ENCODE peak calls at places on chromosomes 12 and 14, in six cellular contexts. One of them, this sample, is unnamed.

GRCh38 chr12:43336962-43337555 is 214.9 kb downstream of the ADAMTS20 start:
- DNase-seq in activated CD8-positive, alpha-beta T cell treated with anti-CD3 and anti-CD28 coated beads, Interleukin-2, amount 10 ng/mL, durations not matched to agents 7 days and 5 days: no peak
- DNase-seq in iris pigment epithelial cell: peak; percentile 67
- DNase-seq in activated CD4-positive, CD25-positive, alpha-beta regulatory T cell treated with anti-CD3 and anti-CD28 coated beads, Interleukin-2, amount 50 U/mL, for 16 hours: no peak
- DNase-seq in stimulated activated CD8-positive, alpha-beta memory T cell treated with anti-CD3 and anti-CD28 coated beads, Interleukin-4, amount 100 ng/mL, for 1 hour: no peak
- DNase-seq in activated naive CD4-positive, alpha-beta T cell: no peak
- DNase-seq in this sample: peak; percentile 79

GRCh38 chr14:104689620-104690265 is 325 bp downstream of the INF2 start:
- DNase-seq in activated CD8-positive, alpha-beta T cell treated with anti-CD3 and anti-CD28 coated beads, Interleukin-2, amount 10 ng/mL, durations not matched to agents 7 days and 5 days: no peak
- DNase-seq in iris pigment epithelial cell: no peak
- DNase-seq in activated CD4-positive, CD25-positive, alpha-beta regulatory T cell treated with anti-CD3 and anti-CD28 coated beads, Interleukin-2, amount 50 U/mL, for 16 hours: no peak
- DNase-seq in stimulated activated CD8-positive, alpha-beta memory T cell treated with anti-CD3 and anti-CD28 coated beads, Interleukin-4, amount 100 ng/mL, for 1 hour: no peak
- DNase-seq in activated naive CD4-positive, alpha-beta T cell: no peak
- DNase-seq in this sample: no peak

GRCh38 chr12:109734219-109735000 is 20.8 kb downstream of the FAM222A start:
- DNase-seq in activated CD8-positive, alpha-beta T cell treated with anti-CD3 and anti-CD28 coated beads, Interleukin-2, amount 10 ng/mL, durations not matched to agents 7 days and 5 days: no peak
- DNase-seq in iris pigment epithelial cell: no peak
- DNase-seq in activated CD4-positive, CD25-positive, alpha-beta regulatory T cell treated with anti-CD3 and anti-CD28 coated beads, Interleukin-2, amount 50 U/mL, for 16 hours: no peak
- DNase-seq in stimulated activated CD8-positive, alpha-beta memory T cell treated with anti-CD3 and anti-CD28 coated beads, Interleukin-4, amount 100 ng/mL, for 1 hour: no peak
- DNase-seq in activated naive CD4-positive, alpha-beta T cell: no peak
- DNase-seq in this sample: peak; percentile 32

GRCh38 chr12:132649226-132649945 is 30.8 kb downstream of the P2RX2 start:
- DNase-seq in activated CD8-positive, alpha-beta T cell treated with anti-CD3 and anti-CD28 coated beads, Interleukin-2, amount 10 ng/mL, durations not matched to agents 7 days and 5 days: no peak
- DNase-seq in iris pigment epithelial cell: no peak
- DNase-seq in activated CD4-positive, CD25-positive, alpha-beta regulatory T cell treated with anti-CD3 and anti-CD28 coated beads, Interleukin-2, amount 50 U/mL, for 16 hours: no peak
- DNase-seq in stimulated activated CD8-positive, alpha-beta memory T cell treated with anti-CD3 and anti-CD28 coated beads, Interleukin-4, amount 100 ng/mL, for 1 hour: no peak
- DNase-seq in activated naive CD4-positive, alpha-beta T cell: no peak
- DNase-seq in this sample: no peak

GRCh38 chr12:2318286-2318685 is 265.5 kb downstream of the CACNA1C start:
- DNase-seq in activated CD8-positive, alpha-beta T cell treated with anti-CD3 and anti-CD28 coated beads, Interleukin-2, amount 10 ng/mL, durations not matched to agents 7 days and 5 days: no peak
- DNase-seq in iris pigment epithelial cell: no peak
- DNase-seq in activated CD4-positive, CD25-positive, alpha-beta regulatory T cell treated with anti-CD3 and anti-CD28 coated beads, Interleukin-2, amount 50 U/mL, for 16 hours: no peak
- DNase-seq in stimulated activated CD8-positive, alpha-beta memory T cell treated with anti-CD3 and anti-CD28 coated beads, Interleukin-4, amount 100 ng/mL, for 1 hour: no peak
- DNase-seq in activated naive CD4-positive, alpha-beta T cell: no peak
- DNase-seq in this sample: peak; percentile 39

GRCh38 chr12:40225984-40226602 is 1.3 kb downstream of the LRRK2 start:
- DNase-seq in activated CD8-positive, alpha-beta T cell treated with anti-CD3 and anti-CD28 coated beads, Interleukin-2, amount 10 ng/mL, durations not matched to agents 7 days and 5 days: no peak
- DNase-seq in iris pigment epithelial cell: no peak
- DNase-seq in activated CD4-positive, CD25-positive, alpha-beta regulatory T cell treated with anti-CD3 and anti-CD28 coated beads, Interleukin-2, amount 50 U/mL, for 16 hours: no peak
- DNase-seq in stimulated activated CD8-positive, alpha-beta memory T cell treated with anti-CD3 and anti-CD28 coated beads, Interleukin-4, amount 100 ng/mL, for 1 hour: no peak
- DNase-seq in activated naive CD4-positive, alpha-beta T cell: no peak
- DNase-seq in this sample: no peak

GRCh38 chr12:6553051-6553868 is 2.6 kb downstream of the IFFO1 start:
- DNase-seq in activated CD8-positive, alpha-beta T cell treated with anti-CD3 and anti-CD28 coated beads, Interleukin-2, amount 10 ng/mL, durations not matched to agents 7 days and 5 days: no peak
- DNase-seq in iris pigment epithelial cell: peak; percentile 36
- DNase-seq in activated CD4-positive, CD25-positive, alpha-beta regulatory T cell treated with anti-CD3 and anti-CD28 coated beads, Interleukin-2, amount 50 U/mL, for 16 hours: no peak
- DNase-seq in stimulated activated CD8-positive, alpha-beta memory T cell treated with anti-CD3 and anti-CD28 coated beads, Interleukin-4, amount 100 ng/mL, for 1 hour: no peak
- DNase-seq in activated naive CD4-positive, alpha-beta T cell: no peak
- DNase-seq in this sample: peak; percentile 97

GRCh38 chr12:29255061-29255460 is 106.0 kb downstream of the FAR2 start:
- DNase-seq in activated CD8-positive, alpha-beta T cell treated with anti-CD3 and anti-CD28 coated beads, Interleukin-2, amount 10 ng/mL, durations not matched to agents 7 days and 5 days: no peak
- DNase-seq in iris pigment epithelial cell: no peak
- DNase-seq in activated CD4-positive, CD25-positive, alpha-beta regulatory T cell treated with anti-CD3 and anti-CD28 coated beads, Interleukin-2, amount 50 U/mL, for 16 hours: no peak
- DNase-seq in stimulated activated CD8-positive, alpha-beta memory T cell treated with anti-CD3 and anti-CD28 coated beads, Interleukin-4, amount 100 ng/mL, for 1 hour: no peak
- DNase-seq in activated naive CD4-positive, alpha-beta T cell: no peak
- DNase-seq in this sample: no peak

GRCh38 chr12:69284131-69284530 is 44.8 kb downstream of the CPSF6 start:
- DNase-seq in activated CD8-positive, alpha-beta T cell treated with anti-CD3 and anti-CD28 coated beads, Interleukin-2, amount 10 ng/mL, durations not matched to agents 7 days and 5 days: peak; percentile 39
- DNase-seq in iris pigment epithelial cell: peak; percentile 73
- DNase-seq in activated CD4-positive, CD25-positive, alpha-beta regulatory T cell treated with anti-CD3 and anti-CD28 coated beads, Interleukin-2, amount 50 U/mL, for 16 hours: no peak
- DNase-seq in stimulated activated CD8-positive, alpha-beta memory T cell treated with anti-CD3 and anti-CD28 coated beads, Interleukin-4, amount 100 ng/mL, for 1 hour: no peak
- DNase-seq in activated naive CD4-positive, alpha-beta T cell: no peak
- DNase-seq in this sample: peak; percentile 84

GRCh38 chr14:32010561-32011188 is 66.4 kb upstream of the ARHGAP5 start:
- DNase-seq in activated CD8-positive, alpha-beta T cell treated with anti-CD3 and anti-CD28 coated beads, Interleukin-2, amount 10 ng/mL, durations not matched to agents 7 days and 5 days: no peak
- DNase-seq in iris pigment epithelial cell: peak; percentile 67
- DNase-seq in activated CD4-positive, CD25-positive, alpha-beta regulatory T cell treated with anti-CD3 and anti-CD28 coated beads, Interleukin-2, amount 50 U/mL, for 16 hours: no peak
- DNase-seq in stimulated activated CD8-positive, alpha-beta memory T cell treated with anti-CD3 and anti-CD28 coated beads, Interleukin-4, amount 100 ng/mL, for 1 hour: no peak
- DNase-seq in activated naive CD4-positive, alpha-beta T cell: no peak
- DNase-seq in this sample: peak; percentile 5

GRCh38 chr12:8544295-8544694 is 3.6 kb upstream of the CLEC4E start:
- DNase-seq in activated CD8-positive, alpha-beta T cell treated with anti-CD3 and anti-CD28 coated beads, Interleukin-2, amount 10 ng/mL, durations not matched to agents 7 days and 5 days: peak; percentile 83
- DNase-seq in iris pigment epithelial cell: peak; percentile 63
- DNase-seq in activated CD4-positive, CD25-positive, alpha-beta regulatory T cell treated with anti-CD3 and anti-CD28 coated beads, Interleukin-2, amount 50 U/mL, for 16 hours: peak; percentile 39
- DNase-seq in stimulated activated CD8-positive, alpha-beta memory T cell treated with anti-CD3 and anti-CD28 coated beads, Interleukin-4, amount 100 ng/mL, for 1 hour: peak; percentile 36
- DNase-seq in activated naive CD4-positive, alpha-beta T cell: peak; percentile 27
- DNase-seq in this sample: peak; percentile 80

GRCh38 chr12:40192704-40193255 is 32.0 kb upstream of the LRRK2 start:
- DNase-seq in activated CD8-positive, alpha-beta T cell treated with anti-CD3 and anti-CD28 coated beads, Interleukin-2, amount 10 ng/mL, durations not matched to agents 7 days and 5 days: peak; percentile 68
- DNase-seq in iris pigment epithelial cell: no peak
- DNase-seq in activated CD4-positive, CD25-positive, alpha-beta regulatory T cell treated with anti-CD3 and anti-CD28 coated beads, Interleukin-2, amount 50 U/mL, for 16 hours: no peak
- DNase-seq in stimulated activated CD8-positive, alpha-beta memory T cell treated with anti-CD3 and anti-CD28 coated beads, Interleukin-4, amount 100 ng/mL, for 1 hour: no peak
- DNase-seq in activated naive CD4-positive, alpha-beta T cell: no peak
- DNase-seq in this sample: no peak

GRCh38 chr12:70747445-70747844 is 110.2 kb upstream of the PTPRB start:
- DNase-seq in activated CD8-positive, alpha-beta T cell treated with anti-CD3 and anti-CD28 coated beads, Interleukin-2, amount 10 ng/mL, durations not matched to agents 7 days and 5 days: no peak
- DNase-seq in iris pigment epithelial cell: no peak
- DNase-seq in activated CD4-positive, CD25-positive, alpha-beta regulatory T cell treated with anti-CD3 and anti-CD28 coated beads, Interleukin-2, amount 50 U/mL, for 16 hours: no peak
- DNase-seq in stimulated activated CD8-positive, alpha-beta memory T cell treated with anti-CD3 and anti-CD28 coated beads, Interleukin-4, amount 100 ng/mL, for 1 hour: no peak
- DNase-seq in activated naive CD4-positive, alpha-beta T cell: no peak
- DNase-seq in this sample: no peak

GRCh38 chr12:48775299-48775698 is 13.6 kb downstream of the ADCY6 start:
- DNase-seq in activated CD8-positive, alpha-beta T cell treated with anti-CD3 and anti-CD28 coated beads, Interleukin-2, amount 10 ng/mL, durations not matched to agents 7 days and 5 days: no peak
- DNase-seq in iris pigment epithelial cell: no peak
- DNase-seq in activated CD4-positive, CD25-positive, alpha-beta regulatory T cell treated with anti-CD3 and anti-CD28 coated beads, Interleukin-2, amount 50 U/mL, for 16 hours: no peak
- DNase-seq in stimulated activated CD8-positive, alpha-beta memory T cell treated with anti-CD3 and anti-CD28 coated beads, Interleukin-4, amount 100 ng/mL, for 1 hour: no peak
- DNase-seq in activated naive CD4-positive, alpha-beta T cell: no peak
- DNase-seq in this sample: no peak

GRCh38 chr14:33348510-33348909 is 409.8 kb downstream of the NPAS3 start:
- DNase-seq in activated CD8-positive, alpha-beta T cell treated with anti-CD3 and anti-CD28 coated beads, Interleukin-2, amount 10 ng/mL, durations not matched to agents 7 days and 5 days: no peak
- DNase-seq in iris pigment epithelial cell: no peak
- DNase-seq in activated CD4-positive, CD25-positive, alpha-beta regulatory T cell treated with anti-CD3 and anti-CD28 coated beads, Interleukin-2, amount 50 U/mL, for 16 hours: no peak
- DNase-seq in stimulated activated CD8-positive, alpha-beta memory T cell treated with anti-CD3 and anti-CD28 coated beads, Interleukin-4, amount 100 ng/mL, for 1 hour: no peak
- DNase-seq in activated naive CD4-positive, alpha-beta T cell: no peak
- DNase-seq in this sample: no peak

GRCh38 chr14:92692822-92693226 is 55.6 kb downstream of the LGMN start:
- DNase-seq in activated CD8-positive, alpha-beta T cell treated with anti-CD3 and anti-CD28 coated beads, Interleukin-2, amount 10 ng/mL, durations not matched to agents 7 days and 5 days: no peak
- DNase-seq in iris pigment epithelial cell: peak; percentile 18
- DNase-seq in activated CD4-positive, CD25-positive, alpha-beta regulatory T cell treated with anti-CD3 and anti-CD28 coated beads, Interleukin-2, amount 50 U/mL, for 16 hours: no peak
- DNase-seq in stimulated activated CD8-positive, alpha-beta memory T cell treated with anti-CD3 and anti-CD28 coated beads, Interleukin-4, amount 100 ng/mL, for 1 hour: no peak
- DNase-seq in activated naive CD4-positive, alpha-beta T cell: no peak
- DNase-seq in this sample: no peak

GRCh38 chr14:46250113-46250703 is 401.4 kb downstream of the RPL10L start:
- DNase-seq in activated CD8-positive, alpha-beta T cell treated with anti-CD3 and anti-CD28 coated beads, Interleukin-2, amount 10 ng/mL, durations not matched to agents 7 days and 5 days: no peak
- DNase-seq in iris pigment epithelial cell: peak; percentile 28
- DNase-seq in activated CD4-positive, CD25-positive, alpha-beta regulatory T cell treated with anti-CD3 and anti-CD28 coated beads, Interleukin-2, amount 50 U/mL, for 16 hours: no peak
- DNase-seq in stimulated activated CD8-positive, alpha-beta memory T cell treated with anti-CD3 and anti-CD28 coated beads, Interleukin-4, amount 100 ng/mL, for 1 hour: no peak
- DNase-seq in activated naive CD4-positive, alpha-beta T cell: no peak
- DNase-seq in this sample: peak; percentile 40

GRCh38 chr12:53602176-53602942 is 23.8 kb downstream of the ATF7 start:
- DNase-seq in activated CD8-positive, alpha-beta T cell treated with anti-CD3 and anti-CD28 coated beads, Interleukin-2, amount 10 ng/mL, durations not matched to agents 7 days and 5 days: no peak
- DNase-seq in iris pigment epithelial cell: no peak
- DNase-seq in activated CD4-positive, CD25-positive, alpha-beta regulatory T cell treated with anti-CD3 and anti-CD28 coated beads, Interleukin-2, amount 50 U/mL, for 16 hours: no peak
- DNase-seq in stimulated activated CD8-positive, alpha-beta memory T cell treated with anti-CD3 and anti-CD28 coated beads, Interleukin-4, amount 100 ng/mL, for 1 hour: no peak
- DNase-seq in activated naive CD4-positive, alpha-beta T cell: no peak
- DNase-seq in this sample: no peak

GRCh38 chr14:21192875-21193535 is 37.1 kb upstream of the OR5AU1 start:
- DNase-seq in activated CD8-positive, alpha-beta T cell treated with anti-CD3 and anti-CD28 coated beads, Interleukin-2, amount 10 ng/mL, durations not matched to agents 7 days and 5 days: no peak
- DNase-seq in iris pigment epithelial cell: no peak
- DNase-seq in activated CD4-positive, CD25-positive, alpha-beta regulatory T cell treated with anti-CD3 and anti-CD28 coated beads, Interleukin-2, amount 50 U/mL, for 16 hours: no peak
- DNase-seq in stimulated activated CD8-positive, alpha-beta memory T cell treated with anti-CD3 and anti-CD28 coated beads, Interleukin-4, amount 100 ng/mL, for 1 hour: no peak
- DNase-seq in activated naive CD4-positive, alpha-beta T cell: no peak
- DNase-seq in this sample: no peak

GRCh38 chr12:63276537-63277365 is 125.8 kb upstream of the AVPR1A start:
- DNase-seq in activated CD8-positive, alpha-beta T cell treated with anti-CD3 and anti-CD28 coated beads, Interleukin-2, amount 10 ng/mL, durations not matched to agents 7 days and 5 days: peak; percentile 28
- DNase-seq in iris pigment epithelial cell: peak; percentile 36
- DNase-seq in activated CD4-positive, CD25-positive, alpha-beta regulatory T cell treated with anti-CD3 and anti-CD28 coated beads, Interleukin-2, amount 50 U/mL, for 16 hours: no peak
- DNase-seq in stimulated activated CD8-positive, alpha-beta memory T cell treated with anti-CD3 and anti-CD28 coated beads, Interleukin-4, amount 100 ng/mL, for 1 hour: no peak
- DNase-seq in activated naive CD4-positive, alpha-beta T cell: no peak
- DNase-seq in this sample: peak; percentile 57

GRCh38 chr12:75960086-75960910 is 71.3 kb downstream of the PHLDA1 start:
- DNase-seq in activated CD8-positive, alpha-beta T cell treated with anti-CD3 and anti-CD28 coated beads, Interleukin-2, amount 10 ng/mL, durations not matched to agents 7 days and 5 days: no peak
- DNase-seq in iris pigment epithelial cell: no peak
- DNase-seq in activated CD4-positive, CD25-positive, alpha-beta regulatory T cell treated with anti-CD3 and anti-CD28 coated beads, Interleukin-2, amount 50 U/mL, for 16 hours: no peak
- DNase-seq in stimulated activated CD8-positive, alpha-beta memory T cell treated with anti-CD3 and anti-CD28 coated beads, Interleukin-4, amount 100 ng/mL, for 1 hour: no peak
- DNase-seq in activated naive CD4-positive, alpha-beta T cell: no peak
- DNase-seq in this sample: no peak

GRCh38 chr12:84421103-84421502 is 491.5 kb downstream of the SLC6A15 start:
- DNase-seq in activated CD8-positive, alpha-beta T cell treated with anti-CD3 and anti-CD28 coated beads, Interleukin-2, amount 10 ng/mL, durations not matched to agents 7 days and 5 days: no peak
- DNase-seq in iris pigment epithelial cell: no peak
- DNase-seq in activated CD4-positive, CD25-positive, alpha-beta regulatory T cell treated with anti-CD3 and anti-CD28 coated beads, Interleukin-2, amount 50 U/mL, for 16 hours: no peak
- DNase-seq in stimulated activated CD8-positive, alpha-beta memory T cell treated with anti-CD3 and anti-CD28 coated beads, Interleukin-4, amount 100 ng/mL, for 1 hour: no peak
- DNase-seq in activated naive CD4-positive, alpha-beta T cell: no peak
- DNase-seq in this sample: no peak

GRCh38 chr14:50678163-50678562 is 10.1 kb upstream of the SAV1 start:
- DNase-seq in activated CD8-positive, alpha-beta T cell treated with anti-CD3 and anti-CD28 coated beads, Interleukin-2, amount 10 ng/mL, durations not matched to agents 7 days and 5 days: no peak
- DNase-seq in iris pigment epithelial cell: no peak
- DNase-seq in activated CD4-positive, CD25-positive, alpha-beta regulatory T cell treated with anti-CD3 and anti-CD28 coated beads, Interleukin-2, amount 50 U/mL, for 16 hours: no peak
- DNase-seq in stimulated activated CD8-positive, alpha-beta memory T cell treated with anti-CD3 and anti-CD28 coated beads, Interleukin-4, amount 100 ng/mL, for 1 hour: no peak
- DNase-seq in activated naive CD4-positive, alpha-beta T cell: no peak
- DNase-seq in this sample: no peak

GRCh38 chr14:103524002-103524785 is 1.6 kb upstream of the CKB start:
- DNase-seq in activated CD8-positive, alpha-beta T cell treated with anti-CD3 and anti-CD28 coated beads, Interleukin-2, amount 10 ng/mL, durations not matched to agents 7 days and 5 days: no peak
- DNase-seq in iris pigment epithelial cell: no peak
- DNase-seq in activated CD4-positive, CD25-positive, alpha-beta regulatory T cell treated with anti-CD3 and anti-CD28 coated beads, Interleukin-2, amount 50 U/mL, for 16 hours: no peak
- DNase-seq in stimulated activated CD8-positive, alpha-beta memory T cell treated with anti-CD3 and anti-CD28 coated beads, Interleukin-4, amount 100 ng/mL, for 1 hour: no peak
- DNase-seq in activated naive CD4-positive, alpha-beta T cell: no peak
- DNase-seq in this sample: no peak

GRCh38 chr12:1741154-1741949 is 50.5 kb downstream of the ADIPOR2 start:
- DNase-seq in activated CD8-positive, alpha-beta T cell treated with anti-CD3 and anti-CD28 coated beads, Interleukin-2, amount 10 ng/mL, durations not matched to agents 7 days and 5 days: no peak
- DNase-seq in iris pigment epithelial cell: peak; percentile 22
- DNase-seq in activated CD4-positive, CD25-positive, alpha-beta regulatory T cell treated with anti-CD3 and anti-CD28 coated beads, Interleukin-2, amount 50 U/mL, for 16 hours: no peak
- DNase-seq in stimulated activated CD8-positive, alpha-beta memory T cell treated with anti-CD3 and anti-CD28 coated beads, Interleukin-4, amount 100 ng/mL, for 1 hour: no peak
- DNase-seq in activated naive CD4-positive, alpha-beta T cell: no peak
- DNase-seq in this sample: peak; percentile 29

GRCh38 chr12:93316623-93316971 is 61.1 kb upstream of the NUDT4 start:
- DNase-seq in activated CD8-positive, alpha-beta T cell treated with anti-CD3 and anti-CD28 coated beads, Interleukin-2, amount 10 ng/mL, durations not matched to agents 7 days and 5 days: no peak
- DNase-seq in iris pigment epithelial cell: no peak
- DNase-seq in activated CD4-positive, CD25-positive, alpha-beta regulatory T cell treated with anti-CD3 and anti-CD28 coated beads, Interleukin-2, amount 50 U/mL, for 16 hours: no peak
- DNase-seq in stimulated activated CD8-positive, alpha-beta memory T cell treated with anti-CD3 and anti-CD28 coated beads, Interleukin-4, amount 100 ng/mL, for 1 hour: no peak
- DNase-seq in activated naive CD4-positive, alpha-beta T cell: no peak
- DNase-seq in this sample: no peak

GRCh38 chr14:74219806-74220205 is 19.4 kb upstream of the VSX2 start:
- DNase-seq in activated CD8-positive, alpha-beta T cell treated with anti-CD3 and anti-CD28 coated beads, Interleukin-2, amount 10 ng/mL, durations not matched to agents 7 days and 5 days: no peak
- DNase-seq in iris pigment epithelial cell: no peak
- DNase-seq in activated CD4-positive, CD25-positive, alpha-beta regulatory T cell treated with anti-CD3 and anti-CD28 coated beads, Interleukin-2, amount 50 U/mL, for 16 hours: no peak
- DNase-seq in stimulated activated CD8-positive, alpha-beta memory T cell treated with anti-CD3 and anti-CD28 coated beads, Interleukin-4, amount 100 ng/mL, for 1 hour: no peak
- DNase-seq in activated naive CD4-positive, alpha-beta T cell: no peak
- DNase-seq in this sample: no peak

GRCh38 chr12:131756441-131756840 is 45.6 kb downstream of the SFSWAP start:
- DNase-seq in activated CD8-positive, alpha-beta T cell treated with anti-CD3 and anti-CD28 coated beads, Interleukin-2, amount 10 ng/mL, durations not matched to agents 7 days and 5 days: no peak
- DNase-seq in iris pigment epithelial cell: no peak
- DNase-seq in activated CD4-positive, CD25-positive, alpha-beta regulatory T cell treated with anti-CD3 and anti-CD28 coated beads, Interleukin-2, amount 50 U/mL, for 16 hours: no peak
- DNase-seq in stimulated activated CD8-positive, alpha-beta memory T cell treated with anti-CD3 and anti-CD28 coated beads, Interleukin-4, amount 100 ng/mL, for 1 hour: no peak
- DNase-seq in activated naive CD4-positive, alpha-beta T cell: no peak
- DNase-seq in this sample: no peak

GRCh38 chr12:123712780-123713319 is 697 bp downstream of the ATP6V0A2 start:
- DNase-seq in activated CD8-positive, alpha-beta T cell treated with anti-CD3 and anti-CD28 coated beads, Interleukin-2, amount 10 ng/mL, durations not matched to agents 7 days and 5 days: peak; percentile 30
- DNase-seq in iris pigment epithelial cell: no peak
- DNase-seq in activated CD4-positive, CD25-positive, alpha-beta regulatory T cell treated with anti-CD3 and anti-CD28 coated beads, Interleukin-2, amount 50 U/mL, for 16 hours: no peak
- DNase-seq in stimulated activated CD8-positive, alpha-beta memory T cell treated with anti-CD3 and anti-CD28 coated beads, Interleukin-4, amount 100 ng/mL, for 1 hour: no peak
- DNase-seq in activated naive CD4-positive, alpha-beta T cell: no peak
- DNase-seq in this sample: peak; percentile 5

GRCh38 chr12:91695964-91696363 is 449.7 kb downstream of the BTG1 start:
- DNase-seq in activated CD8-positive, alpha-beta T cell treated with anti-CD3 and anti-CD28 coated beads, Interleukin-2, amount 10 ng/mL, durations not matched to agents 7 days and 5 days: no peak
- DNase-seq in iris pigment epithelial cell: no peak
- DNase-seq in activated CD4-positive, CD25-positive, alpha-beta regulatory T cell treated with anti-CD3 and anti-CD28 coated beads, Interleukin-2, amount 50 U/mL, for 16 hours: no peak
- DNase-seq in stimulated activated CD8-positive, alpha-beta memory T cell treated with anti-CD3 and anti-CD28 coated beads, Interleukin-4, amount 100 ng/mL, for 1 hour: no peak
- DNase-seq in activated naive CD4-positive, alpha-beta T cell: no peak
- DNase-seq in this sample: no peak

GRCh38 chr14:54200726-54201125 is 196.1 kb upstream of the CDKN3 start:
- DNase-seq in activated CD8-positive, alpha-beta T cell treated with anti-CD3 and anti-CD28 coated beads, Interleukin-2, amount 10 ng/mL, durations not matched to agents 7 days and 5 days: no peak
- DNase-seq in iris pigment epithelial cell: peak; percentile 38
- DNase-seq in activated CD4-positive, CD25-positive, alpha-beta regulatory T cell treated with anti-CD3 and anti-CD28 coated beads, Interleukin-2, amount 50 U/mL, for 16 hours: no peak
- DNase-seq in stimulated activated CD8-positive, alpha-beta memory T cell treated with anti-CD3 and anti-CD28 coated beads, Interleukin-4, amount 100 ng/mL, for 1 hour: no peak
- DNase-seq in activated naive CD4-positive, alpha-beta T cell: no peak
- DNase-seq in this sample: no peak

GRCh38 chr12:95963104-95963503 is 20.0 kb downstream of the AMDHD1 start:
- DNase-seq in activated CD8-positive, alpha-beta T cell treated with anti-CD3 and anti-CD28 coated beads, Interleukin-2, amount 10 ng/mL, durations not matched to agents 7 days and 5 days: no peak
- DNase-seq in iris pigment epithelial cell: no peak
- DNase-seq in activated CD4-positive, CD25-positive, alpha-beta regulatory T cell treated with anti-CD3 and anti-CD28 coated beads, Interleukin-2, amount 50 U/mL, for 16 hours: no peak
- DNase-seq in stimulated activated CD8-positive, alpha-beta memory T cell treated with anti-CD3 and anti-CD28 coated beads, Interleukin-4, amount 100 ng/mL, for 1 hour: no peak
- DNase-seq in activated naive CD4-positive, alpha-beta T cell: no peak
- DNase-seq in this sample: no peak

GRCh38 chr12:116631619-116632018 is 72.4 kb downstream of the MAP1LC3B2 start:
- DNase-seq in activated CD8-positive, alpha-beta T cell treated with anti-CD3 and anti-CD28 coated beads, Interleukin-2, amount 10 ng/mL, durations not matched to agents 7 days and 5 days: no peak
- DNase-seq in iris pigment epithelial cell: no peak
- DNase-seq in activated CD4-positive, CD25-positive, alpha-beta regulatory T cell treated with anti-CD3 and anti-CD28 coated beads, Interleukin-2, amount 50 U/mL, for 16 hours: no peak
- DNase-seq in stimulated activated CD8-positive, alpha-beta memory T cell treated with anti-CD3 and anti-CD28 coated beads, Interleukin-4, amount 100 ng/mL, for 1 hour: no peak
- DNase-seq in activated naive CD4-positive, alpha-beta T cell: no peak
- DNase-seq in this sample: no peak

GRCh38 chr12:51951843-51952722 is 584 bp downstream of the ACVR1B start:
- DNase-seq in activated CD8-positive, alpha-beta T cell treated with anti-CD3 and anti-CD28 coated beads, Interleukin-2, amount 10 ng/mL, durations not matched to agents 7 days and 5 days: no peak
- DNase-seq in iris pigment epithelial cell: no peak
- DNase-seq in activated CD4-positive, CD25-positive, alpha-beta regulatory T cell treated with anti-CD3 and anti-CD28 coated beads, Interleukin-2, amount 50 U/mL, for 16 hours: no peak
- DNase-seq in stimulated activated CD8-positive, alpha-beta memory T cell treated with anti-CD3 and anti-CD28 coated beads, Interleukin-4, amount 100 ng/mL, for 1 hour: no peak
- DNase-seq in activated naive CD4-positive, alpha-beta T cell: no peak
- DNase-seq in this sample: peak; percentile 37

GRCh38 chr12:122834921-122835692 is at the start of gene HIP1R:
- DNase-seq in activated CD8-positive, alpha-beta T cell treated with anti-CD3 and anti-CD28 coated beads, Interleukin-2, amount 10 ng/mL, durations not matched to agents 7 days and 5 days: peak; percentile 63
- DNase-seq in iris pigment epithelial cell: no peak
- DNase-seq in activated CD4-positive, CD25-positive, alpha-beta regulatory T cell treated with anti-CD3 and anti-CD28 coated beads, Interleukin-2, amount 50 U/mL, for 16 hours: no peak
- DNase-seq in stimulated activated CD8-positive, alpha-beta memory T cell treated with anti-CD3 and anti-CD28 coated beads, Interleukin-4, amount 100 ng/mL, for 1 hour: no peak
- DNase-seq in activated naive CD4-positive, alpha-beta T cell: peak; percentile 47
- DNase-seq in this sample: peak; percentile 15

GRCh38 chr12:101992091-101992490 is 69.7 kb downstream of the WASHC3 start:
- DNase-seq in activated CD8-positive, alpha-beta T cell treated with anti-CD3 and anti-CD28 coated beads, Interleukin-2, amount 10 ng/mL, durations not matched to agents 7 days and 5 days: no peak
- DNase-seq in iris pigment epithelial cell: peak; percentile 2
- DNase-seq in activated CD4-positive, CD25-positive, alpha-beta regulatory T cell treated with anti-CD3 and anti-CD28 coated beads, Interleukin-2, amount 50 U/mL, for 16 hours: no peak
- DNase-seq in stimulated activated CD8-positive, alpha-beta memory T cell treated with anti-CD3 and anti-CD28 coated beads, Interleukin-4, amount 100 ng/mL, for 1 hour: no peak
- DNase-seq in activated naive CD4-positive, alpha-beta T cell: no peak
- DNase-seq in this sample: peak; percentile 16